ENCODE peak calls at places on chromosomes 5 and 9, in eight cellular contexts. R is fibroblast of pulmonary artery, G is astrocyte of the spinal cord, H is left ventricle myocardium inferior, B is cardiac fibroblast, Z is fibroblast of mammary gland, E is PC-3, C is sigmoid colon. M is an unnamed sample.

GRCh38 chr5:150497274-150497988 is 10.5 kb upstream of the NDST1 start:
- DNase-seq in Z (peak), E (peak), H (peak), G (peak), R (peak), C (peak), B (peak), M (no peak)

GRCh38 chr9:126919193-126919592 is 4.6 kb downstream of the RALGPS1 start:
- DNase-seq in H (no peak), E (no peak), C (no peak), B (no peak), Z (no peak), R (no peak), G (no peak), M (no peak)

GRCh38 chr5:141958113-141958512 is at the start of gene PCDH12:
- DNase-seq in E (no peak), Z (peak), C (peak), H (peak), G (no peak), B (peak), R (peak), M (no peak)

GRCh38 chr5:68432682-68433081 is 217.1 kb downstream of the PIK3R1 start:
- DNase-seq in Z (no peak), H (no peak), C (no peak), R (no peak), B (no peak), E (peak), G (no peak), M (no peak)

GRCh38 chr5:56305551-56305950 is 72.4 kb upstream of the ANKRD55 start:
- DNase-seq in H (no peak), E (no peak), R (no peak), B (no peak), C (no peak), G (no peak), Z (no peak), M (no peak)

GRCh38 chr9:113602126-113603119 is 138.9 kb downstream of the RGS3 start:
- DNase-seq in B (peak), R (peak), Z (peak), E (peak), H (peak), G (peak), C (peak), M (no peak)

GRCh38 chr5:82274343-82275266 is 3.5 kb downstream of the RPS23 start:
- DNase-seq in Z (peak), E (no peak), R (no peak), C (no peak), G (no peak), B (peak), H (no peak), M (no peak)

GRCh38 chr5:101047181-101047580 is 144.1 kb upstream of the ST8SIA4 start:
- DNase-seq in B (no peak), H (no peak), E (no peak), G (no peak), R (no peak), C (no peak), Z (no peak), M (no peak)

GRCh38 chr9:95055337-95055850 is 262.1 kb downstream of the FANCC start:
- DNase-seq in B (peak), G (no peak), H (no peak), E (no peak), R (no peak), Z (no peak), C (no peak), M (no peak)

GRCh38 chr9:78923966-78924659 is 627.2 kb downstream of the PSAT1 start:
- DNase-seq in B (no peak), G (no peak), R (no peak), H (no peak), E (peak), C (no peak), Z (no peak), M (no peak)

GRCh38 chr5:172501708-172502379 is 47.5 kb upstream of the SH3PXD2B start:
- DNase-seq in R (no peak), E (no peak), G (no peak), Z (no peak), B (no peak), C (peak), H (no peak), M (no peak)

GRCh38 chr5:14353661-14354474 is 210.7 kb downstream of the TRIO start:
- DNase-seq in Z (no peak), R (peak), G (peak), E (no peak), C (no peak), H (no peak), B (peak), M (no peak)

GRCh38 chr5:7884491-7885273 is 15.7 kb downstream of the MTRR start:
- DNase-seq in G (no peak), H (no peak), E (no peak), B (peak), C (no peak), Z (no peak), R (peak), M (no peak)

GRCh38 chr9:136090768-136091581 is 4.1 kb downstream of the NACC2 start:
- DNase-seq in Z (no peak), H (peak), E (no peak), G (peak), C (peak), B (no peak), R (no peak), M (no peak)

DNA sequence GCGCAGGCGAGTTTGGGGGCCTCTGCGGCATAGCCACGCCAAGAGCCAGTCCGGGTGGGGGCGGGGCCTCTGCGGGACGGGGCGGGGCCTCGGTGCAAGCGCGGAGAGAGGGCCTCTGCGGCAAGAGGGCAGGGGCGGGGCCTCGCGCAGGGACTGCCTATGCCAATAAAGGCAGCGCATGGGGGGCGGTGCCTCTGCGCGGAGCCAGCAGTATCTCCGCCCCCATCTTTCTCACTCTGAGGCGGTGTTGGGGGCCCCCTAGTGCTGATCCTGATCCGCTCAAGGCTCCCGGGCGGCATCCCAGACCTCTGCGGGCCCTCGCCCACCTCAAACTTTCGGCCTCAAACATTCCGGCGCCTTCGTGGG is 9.2 kb upstream of the GPRIN1 start:
- DNase-seq in G (peak), Z (peak), C (no peak), B (peak), R (peak), H (peak), E (no peak), M (no peak)
- H3K4me3 ChIP-seq in G (peak), Z (no peak), C (no peak), B (peak), R (no peak), H (peak), E (no peak), M (no peak)

DNA sequence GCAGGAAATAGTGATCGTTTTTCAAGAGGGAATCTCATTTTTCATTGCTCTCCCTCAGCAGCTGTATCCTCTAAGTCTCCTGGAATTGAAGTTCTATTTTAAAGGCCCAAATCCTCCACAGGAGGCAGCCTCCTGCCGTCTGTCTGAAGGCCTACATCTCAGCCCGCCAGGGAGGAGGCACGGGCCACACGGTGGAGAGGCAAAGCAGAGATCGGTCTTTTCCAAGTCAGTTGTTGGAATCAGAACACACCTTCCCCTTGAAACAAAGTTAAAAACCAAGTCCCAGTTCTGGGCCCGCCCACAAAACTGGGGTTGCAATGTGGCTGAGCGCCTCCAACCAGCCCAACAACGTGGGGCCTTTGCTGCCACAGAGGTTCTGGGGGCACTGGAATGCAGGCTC is 68.7 kb downstream of the RAPGEF1 start:
- DNase-seq in C (no peak), R (no peak), B (no peak), G (no peak), E (no peak), Z (no peak), H (no peak), M (no peak)
- TF ChIP-seq CTCF in C (no peak), R (no peak), B (no peak), G (no peak), E (no peak), Z (no peak), H (no peak), M (no peak)

GRCh38 chr9:137705906-137706305 is 87.1 kb downstream of the EHMT1 start:
- DNase-seq in C (no peak), H (no peak), R (no peak), B (no peak), Z (no peak), G (no peak), E (no peak), M (no peak)
- H3K4me3 ChIP-seq in C (no peak), H (no peak), R (no peak), B (no peak), Z (no peak), G (no peak), E (no peak), M (no peak)

DNA sequence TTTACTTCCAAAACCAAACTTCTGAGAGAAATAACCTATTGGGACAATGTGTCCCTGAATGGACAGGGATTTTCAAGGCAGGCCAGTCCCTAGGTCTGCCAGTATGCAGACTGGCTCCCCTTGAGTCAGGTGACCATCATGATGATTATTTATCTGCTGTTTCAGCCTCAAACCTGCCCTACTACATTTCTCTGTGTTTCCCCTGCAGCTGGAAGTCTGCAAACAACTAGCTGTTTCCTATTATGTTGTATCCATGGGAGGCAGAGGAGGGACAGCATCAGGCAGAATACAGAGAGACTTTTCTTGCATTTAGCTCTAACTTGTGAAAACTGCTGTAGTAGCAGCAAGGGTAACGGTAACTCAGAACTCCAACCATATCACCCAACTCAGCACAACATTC is 36.2 kb upstream of the IFNK start:
- DNase-seq in G (no peak), E (peak), C (no peak), Z (no peak), B (no peak), H (no peak), R (no peak), M (no peak)
- TF ChIP-seq CTCF in G (no peak), E (no peak), C (no peak), Z (no peak), B (no peak), H (no peak), R (no peak), M (no peak)

DNA sequence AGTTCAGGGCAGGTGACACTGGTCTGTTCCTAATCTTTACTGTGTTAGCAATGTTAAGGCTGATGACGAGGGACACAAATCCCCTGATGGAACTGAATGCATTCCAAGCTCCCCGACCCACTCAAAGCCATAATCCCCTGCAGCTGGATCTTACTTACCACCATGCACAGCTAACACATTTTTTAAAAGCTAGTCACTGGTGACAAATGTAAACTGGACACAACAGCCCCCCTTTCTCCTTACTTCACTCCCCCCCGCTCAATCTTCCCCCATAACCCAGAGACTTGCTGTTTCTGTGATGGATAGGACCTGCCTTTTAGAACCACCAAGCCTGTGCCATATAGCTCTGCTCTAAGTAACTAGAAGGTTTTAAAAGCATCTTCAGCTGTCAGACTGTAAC is 44.5 kb downstream of the BNC2 start:
- DNase-seq in R (peak), H (no peak), C (no peak), B (peak), G (peak), Z (peak), E (peak), M (peak)
- H3K4me3 ChIP-seq in R (no peak), H (no peak), C (no peak), B (no peak), G (no peak), Z (peak), E (no peak), M (no peak)

GRCh38 chr5:102296229-102296817 is at the start of gene SLCO4C1:
- DNase-seq in R (peak), H (peak), E (no peak), Z (peak), G (peak), C (peak), B (peak), M (no peak)
- TF ChIP-seq CTCF in R (peak), H (peak), E (no peak), Z (peak), G (peak), C (peak), B (peak), M (no peak)

M was measured in AG09309.